ENCODE peak calls at places on chromosomes 12 and 14, in seven cellular contexts. One of them, this sample, is unnamed.

GRCh38 chr12:93387780-93388179 is 10.1 kb downstream of the NUDT4 start:
- DNase-seq in choroid plexus epithelial cell: no peak
- DNase-seq in HuH-7: no peak
- DNase-seq in fibroblast of mammary gland: peak; percentile 77
- DNase-seq in naive thymus-derived CD8-positive, alpha-beta T cell: no peak
- DNase-seq in progenitor cell of endocrine pancreas: no peak
- DNase-seq in cerebellum: no peak
- DNase-seq in this sample: no peak

GRCh38 chr14:20247651-20248246 is 8.7 kb downstream of the OR11H4 start:
- DNase-seq in cerebellum: no peak
- DNase-seq in naive thymus-derived CD8-positive, alpha-beta T cell: no peak
- DNase-seq in choroid plexus epithelial cell: no peak
- DNase-seq in progenitor cell of endocrine pancreas: no peak
- DNase-seq in HuH-7: peak; percentile 33
- DNase-seq in fibroblast of mammary gland: no peak
- DNase-seq in this sample: no peak

GRCh38 chr12:34393086-34393820 is 371.0 kb downstream of the ALG10 start:
- DNase-seq in progenitor cell of endocrine pancreas: peak; percentile 9
- DNase-seq in HuH-7: no peak
- DNase-seq in cerebellum: no peak
- DNase-seq in choroid plexus epithelial cell: no peak
- DNase-seq in fibroblast of mammary gland: no peak
- DNase-seq in naive thymus-derived CD8-positive, alpha-beta T cell: no peak
- DNase-seq in this sample: no peak

GRCh38 chr14:95527392-95528002 is 7.4 kb upstream of the GLRX5 start:
- DNase-seq in HuH-7: no peak
- DNase-seq in cerebellum: peak; percentile 61
- DNase-seq in naive thymus-derived CD8-positive, alpha-beta T cell: no peak
- DNase-seq in fibroblast of mammary gland: peak; percentile 88
- DNase-seq in choroid plexus epithelial cell: peak; percentile 85
- DNase-seq in progenitor cell of endocrine pancreas: no peak
- DNase-seq in this sample: peak; percentile 34

GRCh38 chr14:55889124-55889523 is 229.1 kb upstream of the PELI2 start:
- DNase-seq in progenitor cell of endocrine pancreas: no peak
- DNase-seq in naive thymus-derived CD8-positive, alpha-beta T cell: no peak
- DNase-seq in HuH-7: no peak
- DNase-seq in choroid plexus epithelial cell: no peak
- DNase-seq in fibroblast of mammary gland: no peak
- DNase-seq in cerebellum: no peak
- DNase-seq in this sample: no peak

GRCh38 chr12:4302881-4303280 is 18.1 kb upstream of the TIGAR start:
- DNase-seq in naive thymus-derived CD8-positive, alpha-beta T cell: no peak
- DNase-seq in HuH-7: no peak
- DNase-seq in choroid plexus epithelial cell: no peak
- DNase-seq in fibroblast of mammary gland: no peak
- DNase-seq in cerebellum: no peak
- DNase-seq in progenitor cell of endocrine pancreas: no peak
- DNase-seq in this sample: no peak

GRCh38 chr12:132194056-132194455 is 49.8 kb downstream of the NOC4L start:
- DNase-seq in naive thymus-derived CD8-positive, alpha-beta T cell: no peak
- DNase-seq in choroid plexus epithelial cell: peak; percentile 14
- DNase-seq in fibroblast of mammary gland: peak; percentile 19
- DNase-seq in progenitor cell of endocrine pancreas: no peak
- DNase-seq in HuH-7: peak; percentile 48
- DNase-seq in cerebellum: no peak
- DNase-seq in this sample: no peak

GRCh38 chr14:39229222-39229543 is 4.5 kb upstream of the MIA2 start:
- DNase-seq in HuH-7: no peak
- DNase-seq in progenitor cell of endocrine pancreas: no peak
- DNase-seq in fibroblast of mammary gland: peak; percentile 53
- DNase-seq in choroid plexus epithelial cell: no peak
- DNase-seq in cerebellum: no peak
- DNase-seq in naive thymus-derived CD8-positive, alpha-beta T cell: no peak
- DNase-seq in this sample: no peak

GRCh38 chr14:93042968-93043940 is 72.5 kb downstream of the ITPK1 start:
- DNase-seq in progenitor cell of endocrine pancreas: no peak
- DNase-seq in HuH-7: peak; percentile 76
- DNase-seq in cerebellum: no peak
- DNase-seq in naive thymus-derived CD8-positive, alpha-beta T cell: no peak
- DNase-seq in choroid plexus epithelial cell: peak; percentile 67
- DNase-seq in fibroblast of mammary gland: peak; percentile 30
- DNase-seq in this sample: no peak

GRCh38 chr14:59500732-59501131 is 16.4 kb downstream of the JKAMP start:
- DNase-seq in naive thymus-derived CD8-positive, alpha-beta T cell: no peak
- DNase-seq in HuH-7: no peak
- DNase-seq in choroid plexus epithelial cell: no peak
- DNase-seq in fibroblast of mammary gland: no peak
- DNase-seq in cerebellum: no peak
- DNase-seq in progenitor cell of endocrine pancreas: no peak
- DNase-seq in this sample: no peak

GRCh38 chr14:105322791-105323556 is 8.4 kb downstream of the PACS2 start:
- DNase-seq in fibroblast of mammary gland: no peak
- DNase-seq in cerebellum: peak; percentile 30
- DNase-seq in naive thymus-derived CD8-positive, alpha-beta T cell: no peak
- DNase-seq in HuH-7: no peak
- DNase-seq in choroid plexus epithelial cell: no peak
- DNase-seq in progenitor cell of endocrine pancreas: no peak
- DNase-seq in this sample: no peak

GRCh38 chr12:131133994-131134393 is 180.3 kb downstream of the ADGRD1 start:
- DNase-seq in naive thymus-derived CD8-positive, alpha-beta T cell: no peak
- DNase-seq in fibroblast of mammary gland: no peak
- DNase-seq in choroid plexus epithelial cell: no peak
- DNase-seq in progenitor cell of endocrine pancreas: no peak
- DNase-seq in HuH-7: no peak
- DNase-seq in cerebellum: no peak
- DNase-seq in this sample: no peak

GRCh38 chr12:31234053-31234835 is 91.7 kb downstream of the SINHCAF start:
- DNase-seq in progenitor cell of endocrine pancreas: no peak
- DNase-seq in HuH-7: no peak
- DNase-seq in naive thymus-derived CD8-positive, alpha-beta T cell: no peak
- DNase-seq in fibroblast of mammary gland: no peak
- DNase-seq in cerebellum: no peak
- DNase-seq in choroid plexus epithelial cell: no peak
- DNase-seq in this sample: no peak

This sample was measured in naive thymus-derived CD4-positive, alpha-beta T cell.